ENCODE peak calls at places on chromosomes 5 and 9, in seven cellular contexts. R, A, S, B, V, T and K are unnamed samples.

GRCh38 chr5:135823799-135824366 is 10.6 kb upstream of the SLC25A48 start:
- DNase-seq in R (no peak), A (no peak), S (no peak), B (peak), V (no peak), T (no peak), K (no peak)

GRCh38 chr9:73143606-73144328 is 7.9 kb upstream of the ANXA1 start:
- DNase-seq in R (peak), A (no peak), S (no peak), B (peak), V (no peak), T (no peak), K (peak)

GRCh38 chr9:137691648-137692357 is 73.0 kb downstream of the EHMT1 start:
- DNase-seq in R (no peak), A (no peak), S (no peak), B (no peak), V (no peak), T (no peak), K (no peak)

GRCh38 chr9:115042781-115043509 is 75.0 kb downstream of the TNC start:
- DNase-seq in R (no peak), A (no peak), S (no peak), B (peak), V (peak), T (no peak), K (no peak)

GRCh38 chr5:57216714-57217113 is 42.9 kb downstream of the GPBP1 start:
- DNase-seq in R (peak), A (no peak), S (no peak), B (peak), V (no peak), T (no peak), K (no peak)

GRCh38 chr5:81427566-81427965 is 33.6 kb upstream of the ACOT12 start:
- DNase-seq in R (no peak), A (no peak), S (no peak), B (no peak), V (no peak), T (no peak), K (no peak)

GRCh38 chr9:137972355-137972987 is 94.9 kb downstream of the CACNA1B start:
- DNase-seq in R (no peak), A (no peak), S (no peak), B (no peak), V (no peak), T (no peak), K (no peak)

GRCh38 chr9:69184266-69184665 is 10.2 kb downstream of the TJP2 start:
- DNase-seq in R (no peak), A (no peak), S (no peak), B (no peak), V (no peak), T (no peak), K (no peak)

GRCh38 chr9:35948901-35949318 is 9.0 kb downstream of the OR2S2 start:
- DNase-seq in R (no peak), A (no peak), S (no peak), B (peak), V (no peak), T (no peak), K (no peak)

GRCh38 chr9:123083680-123084079 is 50.2 kb downstream of the GPR21 start:
- DNase-seq in R (no peak), A (no peak), S (no peak), B (no peak), V (no peak), T (no peak), K (no peak)

GRCh38 chr9:83418283-83418682 is 119.9 kb downstream of the FRMD3 start:
- DNase-seq in R (no peak), A (no peak), S (no peak), B (no peak), V (no peak), T (no peak), K (no peak)

GRCh38 chr9:128899566-128900322 is 17.8 kb downstream of the LRRC8A start:
- DNase-seq in R (no peak), A (no peak), S (no peak), B (no peak), V (no peak), T (no peak), K (no peak)

GRCh38 chr9:84808416-84808815 is 138.9 kb downstream of the NTRK2 start:
- DNase-seq in R (no peak), A (no peak), S (no peak), B (no peak), V (no peak), T (no peak), K (no peak)

GRCh38 chr9:2126331-2126789 is 111.2 kb downstream of the SMARCA2 start:
- DNase-seq in R (peak), A (no peak), S (peak), B (peak), V (no peak), T (no peak), K (peak)

GRCh38 chr9:108672475-108673065 is 183.2 kb downstream of the ACTL7B start:
- DNase-seq in R (no peak), A (no peak), S (no peak), B (no peak), V (no peak), T (no peak), K (no peak)

GRCh38 chr9:37839491-37840461 is 39.2 kb downstream of the DCAF10 start:
- DNase-seq in R (peak), A (no peak), S (no peak), B (peak), V (no peak), T (no peak), K (peak)

GRCh38 chr9:132597073-132597775 is 14.8 kb downstream of the BARHL1 start:
- DNase-seq in R (peak), A (no peak), S (no peak), B (peak), V (no peak), T (peak), K (no peak)

GRCh38 chr5:141725909-141726308 is 43.9 kb upstream of the ARAP3 start:
- DNase-seq in R (peak), A (peak), S (no peak), B (peak), V (no peak), T (no peak), K (no peak)

DNA sequence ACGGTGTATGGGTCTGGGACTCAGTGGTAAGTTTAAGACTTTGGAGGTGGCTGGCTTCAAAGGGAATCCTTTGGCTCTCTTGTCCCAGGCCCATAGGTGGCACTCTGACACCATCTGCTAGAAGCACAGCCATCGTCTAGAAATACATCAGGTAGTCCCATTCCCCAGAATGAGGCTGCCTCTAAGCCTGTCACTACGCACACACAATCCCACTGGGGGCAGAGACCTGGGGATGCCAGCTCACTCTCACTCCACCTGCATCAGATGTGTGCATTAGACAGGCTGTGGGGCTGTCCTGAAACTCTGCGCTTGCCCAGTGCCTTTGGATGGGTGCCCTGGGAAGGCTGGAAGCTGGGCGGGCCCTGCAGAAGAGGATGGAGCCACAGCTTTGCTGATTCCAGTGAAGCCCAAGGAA is 127.5 kb upstream of the PANK3 start:
- DNase-seq in R (peak), A (no peak), S (no peak), B (peak), V (no peak), T (peak), K (peak)
- TF ChIP-seq CTCF in R (peak), A (peak), S (peak), B (peak), V (peak), T (peak), K (peak)

DNA sequence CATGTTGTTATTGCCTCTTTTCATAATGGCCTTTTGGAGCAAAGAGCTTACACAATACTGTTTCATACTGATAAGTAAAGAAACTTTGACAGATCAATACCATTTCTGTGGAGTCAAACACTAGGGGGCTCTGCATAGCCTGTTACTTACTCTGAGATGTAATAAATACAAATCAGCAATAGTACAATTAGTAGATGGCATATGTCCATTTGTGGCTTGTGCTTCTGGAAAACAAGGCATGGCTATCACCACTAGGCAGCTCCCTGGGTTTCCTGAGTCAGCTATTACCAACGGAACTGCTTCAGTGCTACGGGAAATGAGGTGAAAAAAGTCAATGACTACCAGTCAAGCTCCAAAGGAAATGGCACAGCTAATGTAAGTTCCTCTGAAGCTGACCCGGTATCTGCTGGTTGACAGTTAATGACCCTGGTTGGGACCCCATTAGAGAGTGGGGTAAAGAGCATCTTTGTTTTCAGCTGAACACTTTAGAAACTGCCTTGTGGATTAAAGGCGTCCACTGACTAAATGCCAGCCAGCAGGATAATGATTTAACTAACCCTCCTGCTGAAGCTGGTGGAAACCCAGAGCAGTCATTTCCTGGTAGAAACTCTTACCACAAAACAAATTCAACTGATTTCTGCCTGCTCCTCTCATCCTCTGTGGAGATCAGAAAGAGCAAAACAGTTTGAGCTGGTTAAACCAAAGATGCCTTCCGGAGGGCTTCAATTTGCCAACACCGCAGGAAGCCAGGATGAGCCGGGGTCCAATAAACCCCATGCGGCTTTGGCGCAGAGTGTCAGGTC is 69.0 kb upstream of the FAM169A start:
- DNase-seq in R (peak), A (peak), S (peak), B (peak), V (no peak), T (no peak), K (peak)
- H3K4me3 ChIP-seq in R (no peak), A (no peak), S (no peak), B (no peak), V (no peak), T (no peak), K (no peak)

GRCh38 chr9:110996436-110997224 is 41.6 kb downstream of the LPAR1 start:
- DNase-seq in R (peak), A (no peak), S (peak), B (peak), V (no peak), T (peak), K (peak)

GRCh38 chr9:110995511-110996340 is 42.5 kb downstream of the LPAR1 start:
- DNase-seq in R (peak), A (no peak), S (no peak), B (peak), V (no peak), T (peak), K (peak)

GRCh38 chr9:111000202-111000601 is 38.1 kb downstream of the LPAR1 start:
- DNase-seq in R (no peak), A (peak), S (no peak), B (no peak), V (no peak), T (no peak), K (no peak)

GRCh38 chr9:110999379-110999778 is 38.9 kb downstream of the LPAR1 start:
- DNase-seq in R (no peak), A (no peak), S (no peak), B (no peak), V (no peak), T (no peak), K (no peak)

GRCh38 chr9:110997847-110998246 is 40.4 kb downstream of the LPAR1 start:
- DNase-seq in R (peak), A (no peak), S (no peak), B (no peak), V (no peak), T (no peak), K (no peak)
- H3K27ac ChIP-seq in R (peak), A (no peak), S (peak), B (no peak), V (no peak), T (no peak), K (no peak)

DNA sequence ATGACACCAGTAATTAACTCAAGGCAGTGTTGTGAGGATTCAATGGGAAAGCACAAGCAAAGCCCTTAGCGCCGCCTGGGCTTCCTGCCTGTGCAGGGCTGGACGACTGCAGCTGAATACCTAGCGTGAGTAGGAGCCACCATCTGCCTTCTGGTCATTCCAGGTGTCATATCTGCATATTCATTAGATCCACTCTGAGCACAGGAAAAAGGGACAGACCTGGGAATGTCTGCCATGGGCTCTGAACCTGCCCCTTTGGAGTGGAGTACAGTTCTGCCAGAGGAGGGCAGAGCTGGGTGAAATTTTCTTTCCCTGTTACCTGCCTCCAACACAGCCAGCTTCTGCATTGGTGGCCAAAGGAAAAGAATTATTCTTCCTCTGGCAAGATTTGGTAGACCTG is 298.8 kb downstream of the NSG2 start:
- DNase-seq in R (no peak), A (no peak), S (no peak), B (no peak), V (no peak), T (no peak), K (no peak)
- TF ChIP-seq CTCF in R (no peak), A (no peak), S (no peak), B (no peak), V (no peak), T (no peak), K (no peak)

DNA sequence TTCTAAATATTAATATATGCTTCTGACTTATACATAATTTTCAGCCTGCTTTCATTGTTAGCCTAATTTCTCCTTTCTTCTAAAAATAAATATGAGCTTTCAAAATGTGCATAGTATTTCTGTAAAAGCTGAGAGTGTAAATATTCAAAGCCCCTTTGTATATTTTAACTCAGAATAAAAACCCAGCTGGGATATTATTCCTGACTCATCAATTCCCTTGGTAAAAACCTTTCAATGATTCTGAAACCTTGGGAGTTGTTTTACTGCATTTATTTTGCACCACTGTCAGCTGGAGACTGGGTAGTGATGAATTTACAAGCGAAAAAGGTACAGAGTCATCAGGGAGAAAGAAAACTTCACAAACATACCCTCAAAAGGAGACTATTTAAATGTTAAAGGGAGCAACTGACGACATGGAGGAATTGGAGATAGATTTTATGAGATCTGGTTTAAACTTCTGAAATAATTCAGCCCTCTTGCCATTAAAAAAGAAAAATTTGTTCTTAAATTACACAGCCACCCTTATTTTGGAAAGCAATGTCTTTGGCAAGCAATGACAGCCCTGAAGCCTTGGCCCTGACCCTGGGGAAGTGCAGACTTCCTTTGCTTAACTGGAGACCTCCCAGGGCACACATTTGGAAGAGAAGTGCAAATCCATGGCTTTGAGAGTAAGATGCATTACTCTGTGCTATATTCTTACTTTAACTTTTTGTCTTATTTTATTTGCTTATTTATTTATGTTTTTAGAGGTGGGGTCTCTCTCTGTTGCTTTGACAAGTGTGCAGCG is 21.8 kb downstream of the RXFP3 start:
- DNase-seq in R (no peak), A (no peak), S (no peak), B (no peak), V (no peak), T (no peak), K (no peak)
- H3K4me3 ChIP-seq in R (no peak), A (no peak), S (no peak), B (no peak), V (no peak), T (no peak), K (no peak)